ENCODE peak calls at places on chromosomes 4 and X, in eight cellular contexts. N is fibroblast of lung, M is K562, Z is PC-3, I is MM.1S, W is keratinocyte, U is PC-9, Q is neural progenitor cell. D is an unnamed sample.

GRCh38 chrX:69289839-69290123 is 124.5 kb upstream of the PJA1 start:
- DNase-seq in N (no peak), M (no peak), Z (no peak), I (no peak), W (no peak), U (no peak), Q (no peak), D (no peak)

GRCh38 chr4:152408514-152409327 is 127.2 kb downstream of the FBXW7 start:
- DNase-seq in N (peak; percentile 15), M (peak; percentile 28), Z (peak; percentile 55), I (peak; percentile 32), W (peak; percentile 4), U (peak; percentile 6), Q (peak; percentile 63), D (peak; percentile 64)

GRCh38 chrX:53654378-53654777 is 32.1 kb downstream of the HUWE1 start:
- DNase-seq in N (no peak), M (no peak), Z (no peak), I (no peak), W (no peak), U (no peak), Q (no peak), D (no peak)

GRCh38 chr4:2472187-2472586 is 3.3 kb downstream of the RNF4 start:
- DNase-seq in N (peak; percentile 39), M (no peak), Z (no peak), I (no peak), W (no peak), U (no peak), Q (no peak), D (peak; percentile 79)

GRCh38 chr4:110742148-110742547 is 119.3 kb upstream of the PITX2 start:
- DNase-seq in N (peak; percentile 36), M (no peak), Z (peak; percentile 24), I (peak; percentile 36), W (no peak), U (no peak), Q (no peak), D (peak; percentile 27)

GRCh38 chr4:38894340-38894982 is 26.9 kb downstream of the FAM114A1 start:
- DNase-seq in N (peak; percentile 34), M (no peak), Z (peak; percentile 39), I (no peak), W (no peak), U (no peak), Q (no peak), D (peak; percentile 16)

GRCh38 chr4:154416183-154416543 is 75.4 kb downstream of the DCHS2 start:
- DNase-seq in N (peak; percentile 1), M (peak; percentile 68), Z (no peak), I (no peak), W (no peak), U (no peak), Q (peak; percentile 68), D (peak; percentile 4)

GRCh38 chrX:65586491-65586890 is 51.9 kb upstream of the LAS1L start:
- DNase-seq in N (peak; percentile 48), M (no peak), Z (peak; percentile 81), I (no peak), W (no peak), U (no peak), Q (no peak), D (peak; percentile 64)

GRCh38 chr4:173518419-173519102 is 11.5 kb downstream of the HAND2 start:
- DNase-seq in N (no peak), M (no peak), Z (no peak), I (no peak), W (no peak), U (no peak), Q (peak; percentile 47), D (no peak)

GRCh38 chr4:173514641-173515217 is 15.3 kb downstream of the HAND2 start:
- DNase-seq in N (no peak), M (no peak), Z (no peak), I (no peak), W (no peak), U (no peak), Q (no peak), D (no peak)

GRCh38 chr4:173515458-173515857 is 14.6 kb downstream of the HAND2 start:
- DNase-seq in N (no peak), M (no peak), Z (no peak), I (no peak), W (no peak), U (no peak), Q (no peak), D (no peak)

GRCh38 chr4:173517781-173518371 is 12.2 kb downstream of the HAND2 start:
- DNase-seq in N (no peak), M (no peak), Z (no peak), I (no peak), W (no peak), U (no peak), Q (peak; percentile 88), D (no peak)

DNA sequence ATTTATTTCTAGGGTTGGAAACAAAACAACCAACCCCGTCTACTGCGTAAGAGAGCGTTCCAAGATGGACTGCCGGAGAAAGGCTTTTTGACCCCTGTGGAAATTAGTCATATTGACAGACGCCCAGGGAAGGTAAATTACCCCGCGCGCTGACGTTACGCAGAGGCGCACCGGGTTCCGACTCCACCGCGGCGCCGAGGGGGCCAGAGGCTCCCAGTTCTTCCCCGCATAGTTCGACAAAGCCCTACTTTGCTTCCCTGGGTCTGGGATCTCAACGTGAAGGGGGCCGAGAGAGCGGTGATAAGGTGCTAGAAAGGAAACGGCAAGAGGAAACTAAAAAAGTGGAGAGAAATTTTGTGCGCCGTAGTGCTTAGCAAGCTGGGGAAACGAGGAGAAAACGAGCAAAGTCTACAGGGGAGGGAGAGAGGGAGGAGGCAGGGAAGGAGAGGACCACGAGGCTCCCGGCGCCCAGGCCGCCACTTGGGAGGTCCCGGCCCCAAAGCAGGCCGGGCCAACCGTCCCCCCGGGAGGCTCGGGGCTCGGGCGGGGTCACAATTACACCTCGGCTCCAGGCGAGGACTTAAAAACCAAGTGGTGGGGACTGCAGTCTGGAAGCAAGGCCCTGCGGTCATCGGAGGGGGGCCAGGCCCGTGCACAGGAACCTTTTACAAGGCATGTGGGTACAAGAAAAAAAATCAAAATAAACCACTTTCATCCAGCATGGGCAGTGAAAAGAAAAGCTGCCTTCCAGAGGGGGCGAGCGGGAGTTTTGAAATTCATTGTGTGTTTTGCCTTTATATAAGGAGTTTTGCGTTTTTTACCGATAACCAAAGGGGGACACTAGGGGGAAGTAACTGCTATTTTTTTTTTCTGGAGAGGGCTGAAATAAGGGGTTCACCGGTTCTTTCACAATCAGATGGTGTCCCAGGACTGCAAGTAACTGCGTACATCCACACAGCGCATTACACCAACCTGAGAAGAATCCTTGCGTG is 13.1 kb downstream of the HAND2 start:
- DNase-seq in N (no peak), M (no peak), Z (no peak), I (no peak), W (no peak), U (no peak), Q (peak; percentile 81), D (no peak)
- TF ChIP-seq EZH2 in N (peak; percentile 62), M (no peak), Z (no peak), I (no peak), W (no peak), U (no peak), Q (peak; percentile 97), D (no peak)

GRCh38 chr4:30718021-30718888 is 1.9 kb upstream of the PCDH7 start:
- DNase-seq in N (peak; percentile 71), M (no peak), Z (peak; percentile 25), I (no peak), W (no peak), U (peak; percentile 46), Q (peak; percentile 76), D (peak; percentile 34)

GRCh38 chr4:30718889-30719252 is 1.3 kb upstream of the PCDH7 start:
- DNase-seq in N (peak; percentile 58), M (no peak), Z (peak; percentile 33), I (no peak), W (no peak), U (no peak), Q (peak; percentile 52), D (peak; percentile 17)

GRCh38 chr4:30716158-30716557 is 4.0 kb upstream of the PCDH7 start:
- DNase-seq in N (peak; percentile 35), M (no peak), Z (peak; percentile 51), I (peak; percentile 57), W (no peak), U (no peak), Q (peak; percentile 48), D (peak; percentile 52)

GRCh38 chr4:30716671-30717207 is 3.4 kb upstream of the PCDH7 start:
- DNase-seq in N (peak; percentile 65), M (no peak), Z (peak; percentile 13), I (peak; percentile 76), W (no peak), U (peak; percentile 12), Q (no peak), D (peak; percentile 46)

DNA sequence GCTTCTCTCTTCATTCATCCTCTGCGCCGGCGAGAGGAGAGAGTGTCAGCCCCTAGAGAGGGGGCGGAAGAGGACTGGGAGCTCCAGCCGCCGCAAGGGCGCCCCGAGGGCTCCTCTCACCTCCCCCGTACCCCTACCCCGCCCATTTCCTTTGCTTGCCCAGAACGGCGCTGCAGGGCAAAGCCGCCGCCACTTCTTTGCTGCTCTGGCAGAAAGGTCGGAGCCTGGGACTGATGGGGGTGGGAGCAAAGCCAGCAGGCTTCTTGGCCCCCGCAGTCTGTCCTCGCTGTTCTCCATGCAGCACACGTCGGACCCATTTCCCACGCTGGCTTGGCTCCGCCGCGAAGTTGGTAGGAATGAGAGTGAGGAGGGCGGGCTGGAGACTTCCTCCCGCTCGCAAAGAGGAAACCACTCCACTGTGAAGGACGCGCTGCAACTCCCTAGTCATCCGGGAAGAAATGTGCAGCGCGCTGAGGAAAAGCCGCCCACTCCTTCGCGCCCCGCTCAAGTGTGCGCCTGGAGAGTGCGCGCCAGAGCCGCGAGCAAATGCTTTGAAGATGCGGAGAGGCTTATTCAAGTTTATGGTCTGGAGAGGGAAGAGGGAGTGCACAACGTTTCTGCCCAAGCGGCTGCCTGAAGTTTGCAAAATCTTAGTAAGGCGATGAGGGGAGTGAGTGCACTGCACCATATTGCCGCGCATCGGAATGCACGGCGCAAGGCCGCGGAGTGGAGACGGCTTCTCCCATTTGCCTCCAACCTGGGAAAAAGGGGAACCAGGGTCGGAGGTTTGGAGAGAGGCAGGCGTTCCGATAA is 2.8 kb upstream of the PCDH7 start:
- DNase-seq in N (peak; percentile 86), M (no peak), Z (peak; percentile 49), I (peak; percentile 88), W (no peak), U (peak; percentile 60), Q (peak; percentile 85), D (peak; percentile 70)
- TF ChIP-seq EZH2 in N (no peak), M (no peak), Z (no peak), I (no peak), W (no peak), U (no peak), Q (no peak), D (no peak)

DNA sequence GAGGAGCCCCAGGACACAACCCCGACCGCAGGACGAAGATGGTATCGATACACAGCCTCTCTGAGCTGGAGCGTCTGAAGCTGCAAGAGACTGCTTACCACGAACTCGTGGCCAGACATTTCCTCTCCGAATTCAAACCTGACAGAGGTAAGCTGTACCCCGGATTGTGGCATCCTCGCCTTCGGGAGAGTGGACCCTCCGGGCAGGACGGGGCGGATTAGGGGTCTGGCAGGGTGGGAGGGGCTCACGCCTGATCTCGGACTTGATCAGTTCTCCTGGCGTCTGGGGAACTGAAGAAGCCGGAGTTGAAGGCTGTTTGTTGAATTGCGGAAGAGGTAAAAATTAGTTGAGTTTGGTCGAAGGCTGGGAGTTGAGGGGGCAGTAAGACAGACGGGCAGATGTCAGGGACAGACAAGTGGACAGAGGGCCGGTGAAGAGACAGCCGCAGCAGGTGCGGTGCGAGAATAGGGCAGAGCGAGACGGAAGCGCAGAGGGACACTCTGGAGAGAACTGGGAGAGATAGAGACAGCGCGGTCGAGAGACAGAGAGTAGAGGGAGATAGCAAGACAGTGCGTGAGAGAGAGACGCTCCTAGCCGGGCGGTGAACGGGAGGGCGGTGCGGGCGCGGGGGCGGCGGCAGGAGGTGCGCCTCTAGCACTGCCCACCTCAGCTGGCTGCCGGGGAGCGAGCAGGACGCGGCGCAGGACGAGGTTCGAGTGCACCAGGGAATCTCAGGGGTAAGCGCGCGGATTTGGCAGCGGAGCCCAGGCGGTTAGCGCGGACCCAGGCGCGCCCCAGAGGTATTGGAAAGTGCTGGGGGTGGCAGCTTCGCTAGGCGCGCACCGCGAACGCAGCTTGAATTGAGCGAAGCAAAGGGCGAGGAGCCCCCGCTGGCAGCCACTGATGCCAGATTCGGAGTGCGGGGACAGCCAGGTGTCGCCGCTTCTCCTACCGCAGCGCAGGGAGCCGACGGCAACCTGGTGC is 23.9 kb downstream of the ARHGAP36 start:
- DNase-seq in N (no peak), M (no peak), Z (no peak), I (no peak), W (no peak), U (no peak), Q (peak; percentile 44), D (no peak)
- TF ChIP-seq EZH2 in N (no peak), M (no peak), Z (no peak), I (no peak), W (peak; percentile 46), U (no peak), Q (peak; percentile 67), D (no peak)

GRCh38 chr4:54228064-54228527 is 997 bp upstream of the PDGFRA start:
- DNase-seq in N (peak; percentile 68), M (peak; percentile 32), Z (peak; percentile 83), I (peak; percentile 43), W (no peak), U (peak; percentile 21), Q (peak; percentile 92), D (peak; percentile 91)

GRCh38 chr4:54227261-54228063 is 1.6 kb upstream of the PDGFRA start:
- DNase-seq in N (peak; percentile 75), M (no peak), Z (peak; percentile 48), I (no peak), W (no peak), U (no peak), Q (peak; percentile 72), D (peak; percentile 81)

GRCh38 chr4:54224960-54225670 is 4.0 kb upstream of the PDGFRA start:
- DNase-seq in N (no peak), M (no peak), Z (no peak), I (no peak), W (no peak), U (no peak), Q (peak; percentile 7), D (no peak)

GRCh38 chr4:54226399-54227260 is 2.5 kb upstream of the PDGFRA start:
- DNase-seq in N (peak; percentile 75), M (no peak), Z (no peak), I (no peak), W (no peak), U (no peak), Q (peak; percentile 38), D (peak; percentile 83)

DNA sequence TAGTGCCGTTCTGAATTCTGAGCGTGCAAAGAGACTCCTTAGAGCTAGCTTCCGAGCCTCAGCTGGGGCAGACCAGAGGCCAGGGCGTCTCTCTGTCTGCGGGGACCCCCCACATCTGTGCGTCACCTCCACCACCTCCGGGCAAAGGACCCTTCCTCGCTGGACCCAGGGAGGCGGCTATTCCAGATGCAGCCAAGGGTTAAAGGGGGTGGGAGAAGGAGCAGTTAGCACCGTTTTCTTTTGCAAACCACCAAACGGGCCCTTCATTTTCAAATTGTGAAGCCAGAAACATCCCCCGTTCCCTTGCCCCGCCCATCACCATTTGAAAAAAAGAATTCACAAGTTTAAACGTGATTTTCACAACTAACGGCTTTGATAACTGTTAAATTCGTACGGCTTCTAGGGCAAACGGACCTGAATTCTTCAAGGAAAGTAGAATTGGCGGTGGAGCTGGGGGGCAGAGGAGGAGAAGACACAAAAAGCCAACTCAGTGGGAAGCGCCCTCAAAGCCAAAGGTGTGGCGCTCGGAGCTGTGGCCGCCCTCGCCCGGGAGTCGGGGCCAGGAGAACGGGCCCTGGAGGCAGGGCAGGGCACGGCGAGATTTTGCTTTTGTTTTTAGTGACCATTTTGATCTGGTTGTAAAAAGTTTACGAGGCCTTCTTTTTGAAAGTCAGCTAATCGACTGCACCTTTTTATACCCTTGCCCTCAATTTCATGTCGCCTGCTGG is 3.3 kb upstream of the PDGFRA start:
- DNase-seq in N (no peak), M (no peak), Z (peak; percentile 49), I (no peak), W (no peak), U (no peak), Q (peak; percentile 29), D (peak; percentile 75)
- TF ChIP-seq EZH2 in N (no peak), M (no peak), Z (no peak), I (no peak), W (no peak), U (no peak), Q (peak; percentile 79), D (no peak)

D was measured in GM23248.